ENCODE peak calls at places on chromosomes 2 and 18, in six cellular contexts. One of them, this sample, is unnamed.

GRCh38 chr2:24721470-24721869 is 71.7 kb downstream of the PTRHD1 start:
- DNase-seq in cardiac fibroblast: peak; percentile 92
- DNase-seq in T-helper 9 cell: no peak
- DNase-seq in osteocyte: no peak
- DNase-seq in naive B cell: no peak
- DNase-seq in stimulated activated CD4-positive, alpha-beta T cell treated with anti-CD3 and anti-CD28 coated beads, TNF-alpha, amount 100 ng/mL, for 48 hours: no peak
- DNase-seq in this sample: peak; percentile 87

GRCh38 chr2:173843526-173843925 is 121.6 kb downstream of the SP3 start:
- DNase-seq in cardiac fibroblast: no peak
- DNase-seq in T-helper 9 cell: no peak
- DNase-seq in osteocyte: no peak
- DNase-seq in naive B cell: no peak
- DNase-seq in stimulated activated CD4-positive, alpha-beta T cell treated with anti-CD3 and anti-CD28 coated beads, TNF-alpha, amount 100 ng/mL, for 48 hours: no peak
- DNase-seq in this sample: no peak

GRCh38 chr2:84243788-84244627 is 215.1 kb downstream of the SUCLG1 start:
- DNase-seq in cardiac fibroblast: no peak
- DNase-seq in T-helper 9 cell: no peak
- DNase-seq in osteocyte: no peak
- DNase-seq in naive B cell: no peak
- DNase-seq in stimulated activated CD4-positive, alpha-beta T cell treated with anti-CD3 and anti-CD28 coated beads, TNF-alpha, amount 100 ng/mL, for 48 hours: no peak
- DNase-seq in this sample: no peak

GRCh38 chr18:2846638-2847340 is at the start of gene EMILIN2:
- DNase-seq in cardiac fibroblast: peak; percentile 60
- DNase-seq in T-helper 9 cell: peak; percentile 26
- DNase-seq in osteocyte: no peak
- DNase-seq in naive B cell: peak; percentile 94
- DNase-seq in stimulated activated CD4-positive, alpha-beta T cell treated with anti-CD3 and anti-CD28 coated beads, TNF-alpha, amount 100 ng/mL, for 48 hours: no peak
- DNase-seq in this sample: peak; percentile 76

GRCh38 chr2:66305714-66306113 is 129.2 kb upstream of the MEIS1 start:
- DNase-seq in cardiac fibroblast: peak; percentile 2
- DNase-seq in T-helper 9 cell: no peak
- DNase-seq in osteocyte: no peak
- DNase-seq in naive B cell: no peak
- DNase-seq in stimulated activated CD4-positive, alpha-beta T cell treated with anti-CD3 and anti-CD28 coated beads, TNF-alpha, amount 100 ng/mL, for 48 hours: no peak
- DNase-seq in this sample: no peak

GRCh38 chr2:11399113-11399762 is 54.8 kb upstream of the ROCK2 start:
- DNase-seq in cardiac fibroblast: no peak
- DNase-seq in T-helper 9 cell: no peak
- DNase-seq in osteocyte: no peak
- DNase-seq in naive B cell: no peak
- DNase-seq in stimulated activated CD4-positive, alpha-beta T cell treated with anti-CD3 and anti-CD28 coated beads, TNF-alpha, amount 100 ng/mL, for 48 hours: no peak
- DNase-seq in this sample: no peak

GRCh38 chr2:109471656-109472055 is 142.1 kb downstream of the SEPTIN10 start:
- DNase-seq in cardiac fibroblast: no peak
- DNase-seq in T-helper 9 cell: no peak
- DNase-seq in osteocyte: no peak
- DNase-seq in naive B cell: no peak
- DNase-seq in stimulated activated CD4-positive, alpha-beta T cell treated with anti-CD3 and anti-CD28 coated beads, TNF-alpha, amount 100 ng/mL, for 48 hours: no peak
- DNase-seq in this sample: no peak

GRCh38 chr2:161239416-161240109 is 68.7 kb upstream of the PSMD14 start:
- DNase-seq in cardiac fibroblast: no peak
- DNase-seq in T-helper 9 cell: no peak
- DNase-seq in osteocyte: no peak
- DNase-seq in naive B cell: no peak
- DNase-seq in stimulated activated CD4-positive, alpha-beta T cell treated with anti-CD3 and anti-CD28 coated beads, TNF-alpha, amount 100 ng/mL, for 48 hours: no peak
- DNase-seq in this sample: no peak

GRCh38 chr18:28065031-28065792 is 111.7 kb downstream of the CDH2 start:
- DNase-seq in cardiac fibroblast: peak; percentile 89
- DNase-seq in T-helper 9 cell: no peak
- DNase-seq in osteocyte: no peak
- DNase-seq in naive B cell: no peak
- DNase-seq in stimulated activated CD4-positive, alpha-beta T cell treated with anti-CD3 and anti-CD28 coated beads, TNF-alpha, amount 100 ng/mL, for 48 hours: no peak
- DNase-seq in this sample: peak; percentile 94

GRCh38 chr2:49903471-49903870 is 749.2 kb upstream of the FSHR start:
- DNase-seq in cardiac fibroblast: no peak
- DNase-seq in T-helper 9 cell: no peak
- DNase-seq in osteocyte: no peak
- DNase-seq in naive B cell: no peak
- DNase-seq in stimulated activated CD4-positive, alpha-beta T cell treated with anti-CD3 and anti-CD28 coated beads, TNF-alpha, amount 100 ng/mL, for 48 hours: no peak
- DNase-seq in this sample: no peak